ENCODE peak calls at places on chromosomes 6 and 20, in ten cellular contexts. C is M059J; Q is posterior cingulate gyrus; B is GM03348; J is MV-4-11; I is stimulated activated naive CD8-positive, alpha-beta T cell treated with anti-CD3 and anti-CD28 coated beads, Interleukin-15, amount 100 ng/mL, for 72 hours; S is activated CD4-positive, alpha-beta T cell treated with anti-CD3 and anti-CD28 coated beads, Interleukin-2, amount 50 U/mL, for 1 hour; K is AG09319; Z is mesendoderm; F is A549. M is an unnamed sample.

GRCh38 chr20:36231331-36231730 is 4.9 kb upstream of the AAR2 start:
- DNase-seq in Q (no peak), B (no peak), S (no peak), J (no peak), K (no peak), C (no peak), Z (peak; percentile 36), F (no peak), I (no peak), M (no peak)

GRCh38 chr6:167827062-167827587 is 414 bp downstream of the AFDN start:
- DNase-seq in C (peak; percentile 35), B (no peak), S (no peak), Z (peak; percentile 62), J (peak; percentile 10), I (no peak), K (no peak), Q (peak; percentile 71), F (no peak), M (no peak)

GRCh38 chr20:17304785-17305184 is 77.9 kb downstream of the PCSK2 start:
- DNase-seq in K (no peak), F (no peak), B (no peak), Z (no peak), Q (no peak), J (no peak), S (no peak), I (no peak), C (no peak), M (no peak)

GRCh38 chr20:50038574-50038991 is 55.8 kb downstream of the SNAI1 start:
- DNase-seq in S (no peak), K (no peak), B (no peak), F (no peak), C (no peak), J (no peak), I (no peak), Z (no peak), Q (no peak), M (no peak)

GRCh38 chr6:63844287-63844686 is 208.7 kb downstream of the PHF3 start:
- DNase-seq in K (peak; percentile 12), F (no peak), I (no peak), S (no peak), J (no peak), C (peak; percentile 43), Q (no peak), Z (no peak), B (no peak), M (no peak)

GRCh38 chr20:41232971-41233926 is 84.3 kb downstream of the ZHX3 start:
- DNase-seq in S (no peak), F (peak; percentile 31), Z (peak; percentile 34), Q (no peak), K (peak; percentile 70), J (peak; percentile 21), C (peak; percentile 90), B (peak; percentile 79), I (no peak), M (no peak)

GRCh38 chr6:135869857-135870256 is 18.4 kb downstream of the PDE7B start:
- DNase-seq in I (no peak), K (no peak), J (no peak), Q (no peak), F (no peak), S (no peak), C (no peak), Z (no peak), B (no peak), M (no peak)

GRCh38 chr20:45998761-45999160 is 9.9 kb upstream of the MMP9 start:
- DNase-seq in Z (no peak), F (no peak), Q (no peak), C (no peak), J (peak; percentile 83), B (no peak), S (no peak), I (no peak), K (no peak), M (peak; percentile 88)

GRCh38 chr20:48283470-48284110 is 498.3 kb upstream of the SULF2 start:
- DNase-seq in C (peak; percentile 97), Q (peak; percentile 92), I (no peak), Z (no peak), B (peak; percentile 89), F (no peak), K (peak; percentile 62), S (no peak), J (no peak), M (no peak)

GRCh38 chr20:33781133-33781532 is 30.0 kb upstream of the CHMP4B start:
- DNase-seq in C (no peak), Q (no peak), J (no peak), Z (no peak), F (no peak), S (no peak), K (no peak), I (no peak), B (no peak), M (no peak)

GRCh38 chr20:32507998-32508774 is 76.9 kb downstream of the NOL4L start:
- DNase-seq in I (no peak), Q (peak; percentile 46), F (no peak), J (peak; percentile 87), S (no peak), B (no peak), C (no peak), K (no peak), Z (no peak), M (peak; percentile 87)

GRCh38 chr6:21522773-21523490 is 70.6 kb upstream of the SOX4 start:
- DNase-seq in J (no peak), C (no peak), Q (no peak), S (no peak), Z (peak; percentile 55), I (no peak), F (peak; percentile 5), K (no peak), B (no peak), M (no peak)

GRCh38 chr6:46777476-46778346 is 15.5 kb upstream of the MEP1A start:
- DNase-seq in Z (no peak), C (no peak), K (no peak), Q (no peak), B (no peak), F (no peak), J (no peak), S (no peak), I (no peak), M (no peak)

GRCh38 chr6:77455271-77455670 is 8.0 kb downstream of the HTR1B start:
- DNase-seq in Z (no peak), Q (no peak), J (no peak), I (no peak), C (no peak), F (no peak), K (no peak), S (no peak), B (no peak), M (no peak)

GRCh38 chr20:44345147-44345546 is 8.3 kb downstream of the R3HDML start:
- DNase-seq in S (no peak), K (no peak), B (no peak), Z (no peak), C (no peak), F (no peak), J (no peak), I (no peak), Q (no peak), M (no peak)

GRCh38 chr6:6556738-6557503 is 31.6 kb upstream of the LY86 start:
- DNase-seq in Q (no peak), F (peak; percentile 24), I (no peak), J (peak; percentile 88), S (peak; percentile 38), K (no peak), B (peak; percentile 49), C (peak; percentile 45), Z (peak; percentile 81), M (peak; percentile 87)

GRCh38 chr6:119426619-119427018 is 77.1 kb upstream of the MAN1A1 start:
- DNase-seq in Z (no peak), J (no peak), F (no peak), S (no peak), K (peak; percentile 15), B (peak; percentile 57), I (no peak), C (no peak), Q (no peak), M (no peak)

GRCh38 chr20:10080554-10080953 is 45.8 kb downstream of the ANKEF1 start:
- DNase-seq in B (no peak), I (no peak), S (no peak), Q (no peak), Z (no peak), F (no peak), J (no peak), K (no peak), C (no peak), M (no peak)

GRCh38 chr6:683742-684440 is 9.0 kb downstream of the EXOC2 start:
- DNase-seq in Z (peak; percentile 86), K (peak; percentile 65), I (peak; percentile 45), S (no peak), J (peak; percentile 88), C (peak; percentile 90), Q (peak; percentile 82), B (peak; percentile 68), F (no peak), M (peak; percentile 95)

GRCh38 chr6:136763716-136764521 is 28.4 kb downstream of the MAP3K5 start:
- DNase-seq in F (no peak), C (no peak), B (no peak), I (no peak), J (no peak), K (no peak), S (no peak), Q (no peak), Z (no peak), M (peak; percentile 35)

GRCh38 chr6:31948753-31949413 is 3.0 kb downstream of the CFB start:
- DNase-seq in B (no peak), Z (no peak), Q (no peak), J (no peak), F (no peak), I (no peak), S (no peak), C (peak; percentile 90), K (no peak), M (no peak)

GRCh38 chr6:97141756-97142155 is 141.3 kb downstream of the MMS22L start:
- DNase-seq in J (no peak), K (no peak), C (no peak), I (no peak), S (no peak), F (no peak), B (no peak), Q (no peak), Z (no peak), M (no peak)

GRCh38 chr20:663315-664090 is 10.5 kb upstream of the SRXN1 start:
- DNase-seq in K (no peak), S (no peak), I (no peak), Z (peak; percentile 64), Q (no peak), J (no peak), F (no peak), B (no peak), C (no peak), M (no peak)

GRCh38 chr6:3431994-3432393 is 24.9 kb downstream of the SLC22A23 start:
- DNase-seq in C (no peak), F (no peak), S (no peak), I (no peak), B (no peak), Z (no peak), K (no peak), J (no peak), Q (no peak), M (no peak)

GRCh38 chr20:32762754-32763201 is 593 bp downstream of the DNMT3B start:
- DNase-seq in F (no peak), S (peak; percentile 8), C (peak; percentile 40), K (no peak), J (no peak), I (no peak), B (peak; percentile 52), Q (peak; percentile 83), Z (peak; percentile 49), M (peak; percentile 58)

GRCh38 chr20:59018817-59019216 is 412 bp upstream of the TUBB1 start:
- DNase-seq in F (no peak), S (no peak), Z (no peak), K (no peak), J (no peak), Q (peak; percentile 55), B (no peak), I (no peak), C (no peak), M (no peak)

GRCh38 chr6:107730106-107730505 is 94.0 kb downstream of the SCML4 start:
- DNase-seq in C (no peak), B (no peak), S (peak; percentile 58), F (no peak), Q (no peak), J (no peak), I (no peak), K (no peak), Z (no peak), M (no peak)

GRCh38 chr6:134935076-134935475 is 14.8 kb downstream of the ALDH8A1 start:
- DNase-seq in S (no peak), Q (no peak), K (no peak), F (no peak), Z (no peak), J (no peak), B (no peak), I (no peak), C (peak; percentile 53), M (no peak)

M was measured in NB4.